ENCODE peak calls at places on chromosome 13, in four cellular contexts. One of them, this sample, is unnamed. For H3K36me3, the result is how much of the 10 kb centered on the place peaks cover.

GRCh38 chr13:97574926-97575325 is 141.0 kb downstream of the RAP2A start:
- DNase-seq in body of pancreas: peak
- DNase-seq in psoas muscle: no peak
- DNase-seq in ovary: no peak
- DNase-seq in this sample: peak

GRCh38 chr13:99303863-99304521 is 3.2 kb downstream of the GPR183 start:
- DNase-seq in psoas muscle: no peak
- DNase-seq in ovary: no peak
- DNase-seq in body of pancreas: peak
- DNase-seq in this sample: no peak

GRCh38 chr13:60139272-60139671 is 24.5 kb downstream of the DIAPH3 start:
- DNase-seq in psoas muscle: no peak
- DNase-seq in ovary: no peak
- DNase-seq in body of pancreas: no peak
- DNase-seq in this sample: no peak

GRCh38 chr13:26050568-26051230 is 1.1 kb downstream of the SHISA2 start:
- DNase-seq in psoas muscle: peak
- DNase-seq in ovary: no peak
- DNase-seq in body of pancreas: no peak
- DNase-seq in this sample: no peak

GRCh38 chr13:109868583-109869311 is 82.4 kb upstream of the IRS2 start:
- DNase-seq in psoas muscle: no peak
- DNase-seq in ovary: no peak
- DNase-seq in body of pancreas: no peak
- DNase-seq in this sample: no peak

GRCh38 chr13:63516124-63516523 is 2100.5 kb upstream of the PCDH20 start:
- DNase-seq in ovary: no peak
- DNase-seq in psoas muscle: no peak
- DNase-seq in body of pancreas: no peak
- DNase-seq in this sample: no peak

GRCh38 chr13:93226623-93227279 is at the start of gene GPC6:
- DNase-seq in psoas muscle: peak
- DNase-seq in body of pancreas: peak
- DNase-seq in ovary: peak
- DNase-seq in this sample: peak

GRCh38 chr13:106630650-106631049 is 62.7 kb upstream of the ARGLU1 start:
- DNase-seq in psoas muscle: no peak
- DNase-seq in body of pancreas: no peak
- DNase-seq in ovary: no peak
- DNase-seq in this sample: no peak

GRCh38 chr13:27536361-27537101 is 83.8 kb downstream of the LNX2 start:
- DNase-seq in body of pancreas: no peak
- DNase-seq in psoas muscle: no peak
- DNase-seq in ovary: no peak
- DNase-seq in this sample: no peak

GRCh38 chr13:28492527-28493367 is 2.2 kb downstream of the FLT1 start:
- DNase-seq in ovary: no peak
- DNase-seq in body of pancreas: no peak
- DNase-seq in psoas muscle: no peak
- DNase-seq in this sample: no peak

GRCh38 chr13:23352161-23352560 is 81.3 kb downstream of the SACS start:
- DNase-seq in ovary: no peak
- DNase-seq in psoas muscle: no peak
- DNase-seq in body of pancreas: no peak
- DNase-seq in this sample: no peak

GRCh38 chr13:23348270-23349126 is 85.0 kb downstream of the SACS start:
- DNase-seq in ovary: no peak
- DNase-seq in body of pancreas: no peak
- DNase-seq in psoas muscle: no peak
- DNase-seq in this sample: no peak

GRCh38 chr13:23350009-23350408 is 83.5 kb downstream of the SACS start:
- DNase-seq in psoas muscle: no peak
- DNase-seq in ovary: no peak
- DNase-seq in body of pancreas: no peak
- DNase-seq in this sample: no peak

GRCh38 chr13:23347601-23348000 is 85.9 kb downstream of the SACS start:
- DNase-seq in body of pancreas: no peak
- DNase-seq in psoas muscle: no peak
- DNase-seq in ovary: no peak
- DNase-seq in this sample: no peak

DNA sequence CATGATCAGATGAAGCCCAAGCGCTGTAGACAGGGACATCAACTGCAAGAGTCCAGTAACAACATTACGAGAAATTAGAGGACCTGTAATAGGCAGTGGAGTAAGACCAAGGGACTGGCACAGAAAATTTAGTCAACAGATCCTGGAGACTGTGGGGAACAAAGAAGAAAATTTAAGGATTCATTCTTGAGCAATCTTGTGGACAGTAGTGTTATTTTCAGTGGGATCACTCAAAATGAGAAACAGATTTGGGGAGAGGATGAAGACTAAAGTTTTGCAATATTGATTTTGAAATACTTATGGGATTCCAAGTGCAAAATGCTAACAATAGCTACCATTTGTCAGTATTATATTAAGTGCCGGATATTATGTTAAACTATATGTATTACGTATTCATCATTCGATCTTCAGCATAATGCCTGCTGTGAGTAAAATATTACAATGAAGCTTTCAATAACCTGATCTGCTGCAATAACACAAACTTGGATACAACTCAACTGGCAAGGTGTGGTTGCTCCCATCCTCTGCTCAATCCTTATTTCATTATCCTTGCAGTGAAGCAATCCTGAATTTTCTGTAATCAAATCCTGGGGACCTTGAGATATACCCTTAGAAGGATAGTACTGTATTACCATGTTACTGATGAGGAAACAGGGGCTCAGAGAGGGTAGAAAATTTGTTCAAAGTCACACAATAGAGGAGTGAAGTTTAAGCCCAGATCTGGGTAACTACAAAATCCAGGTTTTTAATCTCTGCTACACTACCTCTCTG is 84.2 kb downstream of the SACS start:
- DNase-seq in ovary: no peak
- DNase-seq in psoas muscle: no peak
- DNase-seq in body of pancreas: no peak
- DNase-seq in this sample: no peak
- H3K36me3 ChIP-seq in ovary: under half
- H3K36me3 ChIP-seq in psoas muscle: under half
- H3K36me3 ChIP-seq in body of pancreas: under half
- H3K36me3 ChIP-seq in this sample: under half

DNA sequence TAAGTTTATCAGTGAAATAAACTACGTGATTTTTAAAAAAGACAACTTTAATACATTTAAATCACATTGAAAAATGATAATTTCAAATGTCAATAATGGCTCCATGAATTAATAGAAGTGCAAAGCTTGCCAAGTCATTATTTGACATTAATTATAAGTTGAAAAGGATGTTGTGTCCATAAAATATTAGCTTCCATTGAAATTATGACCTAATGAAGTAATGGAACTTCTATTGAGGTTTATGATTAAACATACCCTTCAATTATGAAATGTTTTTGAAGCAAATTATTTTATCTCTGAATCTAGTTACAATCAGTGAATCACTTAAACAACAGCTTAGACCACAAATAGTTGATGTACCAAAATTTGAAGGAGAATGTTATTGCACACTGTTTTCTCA is 144.2 kb downstream of the SLITRK6 start:
- DNase-seq in ovary: no peak
- DNase-seq in body of pancreas: no peak
- DNase-seq in psoas muscle: no peak
- DNase-seq in this sample: no peak
- H3K4me3 ChIP-seq in ovary: no peak
- H3K4me3 ChIP-seq in body of pancreas: no peak
- H3K4me3 ChIP-seq in psoas muscle: no peak
- H3K4me3 ChIP-seq in this sample: no peak

DNA sequence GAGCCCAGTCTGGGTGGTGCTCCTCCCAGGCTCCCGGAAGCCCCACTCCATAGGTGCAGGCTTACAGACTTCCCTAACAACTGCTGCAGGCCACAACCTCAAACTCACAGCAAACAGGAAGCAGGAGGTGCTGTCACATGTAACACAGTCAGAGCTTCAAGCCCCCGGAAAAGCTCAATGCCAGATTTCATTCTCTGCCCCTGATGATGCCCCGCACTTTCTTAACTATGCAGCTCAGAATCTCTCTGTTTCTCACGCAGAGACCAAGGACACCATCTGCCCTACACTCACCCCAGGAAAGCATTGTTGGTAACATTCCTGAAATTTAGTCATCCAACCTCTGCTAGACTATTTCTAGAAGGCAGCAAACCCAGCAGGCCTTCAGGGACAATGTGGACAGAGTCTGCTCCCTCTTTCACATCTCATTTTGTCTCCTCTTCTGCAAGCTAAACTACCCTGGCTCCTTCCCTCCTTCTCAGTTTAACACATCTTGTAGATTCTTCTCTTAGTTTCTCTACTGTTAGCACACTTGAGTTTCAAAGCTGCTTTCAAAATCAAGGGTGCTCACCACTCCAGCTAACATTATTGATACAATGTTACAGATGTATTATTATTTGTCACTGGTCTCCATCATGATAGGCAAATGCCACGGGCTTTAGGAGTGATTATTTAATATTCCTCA is 162.5 kb downstream of the KCTD12 start:
- DNase-seq in body of pancreas: peak
- DNase-seq in ovary: peak
- DNase-seq in psoas muscle: peak
- DNase-seq in this sample: peak
- H3K27ac ChIP-seq in body of pancreas: no peak
- H3K27ac ChIP-seq in ovary: no peak
- H3K27ac ChIP-seq in psoas muscle: no peak
- H3K27ac ChIP-seq in this sample: no peak

GRCh38 chr13:77290342-77290741 is 36.6 kb downstream of the MYCBP2 start:
- DNase-seq in psoas muscle: no peak
- DNase-seq in body of pancreas: no peak
- DNase-seq in ovary: no peak
- DNase-seq in this sample: no peak
- H3K36me3 ChIP-seq in psoas muscle: under half
- H3K36me3 ChIP-seq in body of pancreas: under half
- H3K36me3 ChIP-seq in ovary: under half
- H3K36me3 ChIP-seq in this sample: under half

DNA sequence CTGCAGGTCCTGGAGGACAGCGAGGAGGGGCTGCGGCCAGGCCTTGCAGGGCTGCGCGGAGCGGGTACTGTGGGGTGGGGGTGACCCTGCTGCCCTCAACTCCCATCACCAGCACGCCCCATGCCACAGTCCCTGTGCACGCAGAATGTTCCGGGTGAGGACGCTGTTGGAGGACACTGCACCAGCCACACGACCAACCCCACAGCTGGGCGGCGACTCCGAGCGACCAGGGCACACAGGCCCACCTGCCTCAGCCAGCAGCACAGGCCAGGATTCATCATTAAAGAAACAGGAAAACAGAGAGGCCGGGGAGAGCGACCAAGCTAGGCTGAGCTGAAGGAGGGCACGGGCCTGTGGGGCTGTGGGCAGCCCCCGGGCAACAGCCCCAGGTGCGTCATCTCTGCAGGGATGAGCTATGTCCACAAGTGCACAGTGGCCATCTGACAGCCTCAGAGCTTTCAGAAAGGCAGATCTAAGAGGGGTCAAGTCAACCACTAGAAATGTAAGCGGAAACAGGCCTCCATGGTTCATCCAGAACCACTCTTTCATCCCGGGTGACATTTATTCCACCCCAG is 1.6 kb downstream of the GAS6 start:
- DNase-seq in ovary: no peak
- DNase-seq in body of pancreas: no peak
- DNase-seq in psoas muscle: no peak
- DNase-seq in this sample: peak
- H3K4me3 ChIP-seq in ovary: peak
- H3K4me3 ChIP-seq in body of pancreas: no peak
- H3K4me3 ChIP-seq in psoas muscle: peak
- H3K4me3 ChIP-seq in this sample: peak

DNA sequence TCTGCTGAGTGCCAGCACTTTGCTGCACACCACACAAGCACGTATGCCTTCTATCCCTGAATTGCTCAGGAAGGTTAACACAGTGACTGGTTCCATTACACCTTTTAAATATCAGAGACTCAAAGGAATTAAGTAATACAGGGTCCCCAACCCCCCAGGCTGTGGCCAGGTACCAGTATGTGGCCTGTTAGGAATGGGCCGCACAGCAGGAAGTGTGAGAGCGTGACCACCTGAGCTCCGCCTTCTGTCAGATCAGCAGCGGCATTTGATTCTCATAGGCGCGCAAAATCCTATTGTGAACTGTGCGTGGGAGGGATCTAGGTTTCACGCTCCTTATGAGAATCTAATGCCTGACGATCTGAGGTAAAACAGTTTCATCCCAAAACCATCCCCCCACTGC is 194.5 kb downstream of the FOXO1 start:
- DNase-seq in ovary: no peak
- DNase-seq in psoas muscle: no peak
- DNase-seq in body of pancreas: no peak
- DNase-seq in this sample: no peak
- H3K27ac ChIP-seq in ovary: no peak
- H3K27ac ChIP-seq in psoas muscle: no peak
- H3K27ac ChIP-seq in body of pancreas: no peak
- H3K27ac ChIP-seq in this sample: no peak

GRCh38 chr13:77016241-77016812 is 10.6 kb downstream of the FBXL3 start:
- DNase-seq in psoas muscle: no peak
- DNase-seq in ovary: no peak
- DNase-seq in body of pancreas: no peak
- DNase-seq in this sample: no peak
- H3K36me3 ChIP-seq in psoas muscle: under half
- H3K36me3 ChIP-seq in ovary: under half
- H3K36me3 ChIP-seq in body of pancreas: under half
- H3K36me3 ChIP-seq in this sample: under half

GRCh38 chr13:41722684-41723083 is 238.2 kb downstream of the VWA8 start:
- DNase-seq in body of pancreas: no peak
- DNase-seq in psoas muscle: no peak
- DNase-seq in ovary: no peak
- DNase-seq in this sample: no peak

GRCh38 chr13:41720839-41721561 is 239.9 kb downstream of the VWA8 start:
- DNase-seq in ovary: no peak
- DNase-seq in body of pancreas: peak
- DNase-seq in psoas muscle: no peak
- DNase-seq in this sample: no peak

GRCh38 chr13:41723136-41723535 is 237.8 kb downstream of the VWA8 start:
- DNase-seq in ovary: no peak
- DNase-seq in psoas muscle: no peak
- DNase-seq in body of pancreas: no peak
- DNase-seq in this sample: no peak
- H3K4me3 ChIP-seq in ovary: no peak
- H3K4me3 ChIP-seq in psoas muscle: no peak
- H3K4me3 ChIP-seq in body of pancreas: no peak
- H3K4me3 ChIP-seq in this sample: no peak